ENCODE peak calls at places on chromosomes 5 and 9, in five cellular contexts. A, Y, I, E and Q are unnamed samples.

GRCh38 chr5:1743061-1743768 is 56.4 kb downstream of the MRPL36 start:
- DNase-seq in A (peak), Y (no peak), I (no peak), E (no peak), Q (no peak)

GRCh38 chr9:36471359-36471758 is 71.3 kb upstream of the RNF38 start:
- DNase-seq in A (no peak), Y (no peak), I (no peak), E (no peak), Q (no peak)

GRCh38 chr5:173020154-173020581 is 36.0 kb upstream of the CREBRF start:
- DNase-seq in A (peak), Y (no peak), I (peak), E (no peak), Q (no peak)

GRCh38 chr9:846852-847251 is 5.4 kb downstream of the DMRT1 start:
- DNase-seq in A (peak), Y (no peak), I (no peak), E (no peak), Q (no peak)

GRCh38 chr9:114300153-114300845 is 22.6 kb upstream of the ORM1 start:
- DNase-seq in A (peak), Y (no peak), I (no peak), E (no peak), Q (no peak)

GRCh38 chr5:61280766-61281427 is 51.2 kb upstream of the ZSWIM6 start:
- DNase-seq in A (no peak), Y (peak), I (peak), E (no peak), Q (no peak)

GRCh38 chr9:4425358-4426045 is 64.8 kb upstream of the SLC1A1 start:
- DNase-seq in A (no peak), Y (no peak), I (no peak), E (no peak), Q (no peak)

GRCh38 chr5:96537386-96537785 is 104.3 kb upstream of the PCSK1 start:
- DNase-seq in A (no peak), Y (no peak), I (peak), E (no peak), Q (peak)

GRCh38 chr5:71680510-71680909 is 38.6 kb upstream of the CARTPT start:
- DNase-seq in A (no peak), Y (no peak), I (no peak), E (no peak), Q (no peak)

GRCh38 chr5:137935190-137935589 is 45.9 kb downstream of the PKD2L2 start:
- DNase-seq in A (no peak), Y (no peak), I (no peak), E (no peak), Q (no peak)

GRCh38 chr5:7272408-7272807 is 123.5 kb upstream of the ADCY2 start:
- DNase-seq in A (no peak), Y (no peak), I (no peak), E (no peak), Q (no peak)

GRCh38 chr5:78286288-78286687 is 8.2 kb downstream of the AP3B1 start:
- DNase-seq in A (no peak), Y (no peak), I (no peak), E (no peak), Q (no peak)

GRCh38 chr5:31523041-31523440 is 8.9 kb downstream of the DROSHA start:
- DNase-seq in A (no peak), Y (no peak), I (no peak), E (no peak), Q (no peak)

GRCh38 chr5:100550531-100551036 is 15.4 kb downstream of the FAM174A start:
- DNase-seq in A (no peak), Y (no peak), I (no peak), E (no peak), Q (no peak)

GRCh38 chr5:133386662-133387061 is 225.7 kb downstream of the FSTL4 start:
- DNase-seq in A (peak), Y (no peak), I (no peak), E (no peak), Q (no peak)

GRCh38 chr5:112735702-112736101 is 2.0 kb upstream of the APC start:
- DNase-seq in A (no peak), Y (no peak), I (no peak), E (no peak), Q (peak)

GRCh38 chr5:136004436-136004835 is 24.4 kb upstream of the TGFBI start:
- DNase-seq in A (no peak), Y (no peak), I (no peak), E (no peak), Q (no peak)